ENCODE peak calls at places on chromosomes 11 and 22, in ten cellular contexts. U is NCI-H1436 treated with DMSO at 0.1 percent for 48 hours, K is fibroblast of the conjunctiva, V is HCT116, P is T1000, Y is ELR, N is HepG2, D is NCI-H524, Q is sigmoid colon, C is H4. F is an unnamed sample.

GRCh38 chr11:70267405-70267950 is 3.0 kb upstream of the PPFIA1 start:
- DNase-seq in U (no peak), K (no peak), V (no peak), P (no peak), Y (no peak), N (no peak), D (no peak), Q (no peak), C (no peak), F (no peak)

GRCh38 chr11:79493555-79494171 is 52.8 kb upstream of the TENM4 start:
- DNase-seq in U (peak), K (peak), V (peak), P (peak), Y (peak), N (peak), D (peak), Q (peak), C (peak), F (no peak)

GRCh38 chr11:58606930-58607714 is 15.3 kb upstream of the CNTF start:
- DNase-seq in U (no peak), K (no peak), V (no peak), P (no peak), Y (no peak), N (peak), D (no peak), Q (no peak), C (no peak), F (no peak)

GRCh38 chr11:102470257-102470656 is 17.7 kb upstream of the TMEM123 start:
- DNase-seq in U (no peak), K (no peak), V (no peak), P (no peak), Y (no peak), N (no peak), D (no peak), Q (no peak), C (no peak), F (no peak)

GRCh38 chr11:117915219-117915618 is 14.0 kb downstream of the TMPRSS13 start:
- DNase-seq in U (no peak), K (no peak), V (no peak), P (no peak), Y (no peak), N (no peak), D (no peak), Q (peak), C (no peak), F (no peak)

GRCh38 chr11:130131957-130132850 is 27.4 kb upstream of the ST14 start:
- DNase-seq in U (no peak), K (peak), V (peak), P (no peak), Y (peak), N (peak), D (peak), Q (no peak), C (peak), F (peak)

GRCh38 chr11:132234878-132235277 is 864.5 kb downstream of the NTM start:
- DNase-seq in U (no peak), K (no peak), V (no peak), P (no peak), Y (peak), N (no peak), D (no peak), Q (no peak), C (no peak), F (no peak)

GRCh38 chr11:83069441-83070043 is 2.2 kb downstream of the RAB30 start:
- DNase-seq in U (no peak), K (no peak), V (no peak), P (no peak), Y (no peak), N (no peak), D (peak), Q (no peak), C (no peak), F (no peak)

GRCh38 chr11:93736129-93736528 is 5.2 kb downstream of the TAF1D start:
- DNase-seq in U (no peak), K (no peak), V (no peak), P (no peak), Y (no peak), N (no peak), D (no peak), Q (no peak), C (no peak), F (no peak)

GRCh38 chr11:61273151-61274078 is 21.7 kb downstream of the VWCE start:
- DNase-seq in U (no peak), K (no peak), V (no peak), P (no peak), Y (no peak), N (no peak), D (no peak), Q (no peak), C (no peak), F (no peak)

GRCh38 chr11:105589346-105589745 is 20.5 kb upstream of the GRIA4 start:
- DNase-seq in U (no peak), K (no peak), V (no peak), P (no peak), Y (no peak), N (no peak), D (no peak), Q (no peak), C (no peak), F (no peak)

GRCh38 chr11:73268671-73269271 is 3.4 kb upstream of the P2RY6 start:
- DNase-seq in U (no peak), K (no peak), V (no peak), P (no peak), Y (no peak), N (no peak), D (no peak), Q (peak), C (no peak), F (no peak)

GRCh38 chr11:117026593-117027330 is 71.5 kb downstream of the SIK3 start:
- DNase-seq in U (no peak), K (peak), V (peak), P (no peak), Y (peak), N (no peak), D (no peak), Q (no peak), C (peak), F (no peak)

GRCh38 chr11:112277937-112278336 is 17.3 kb upstream of the PLET1 start:
- DNase-seq in U (no peak), K (no peak), V (no peak), P (no peak), Y (peak), N (peak), D (no peak), Q (no peak), C (no peak), F (no peak)

GRCh38 chr11:93498099-93499040 is 44.8 kb downstream of the SMCO4 start:
- DNase-seq in U (no peak), K (no peak), V (no peak), P (no peak), Y (peak), N (no peak), D (no peak), Q (no peak), C (peak), F (no peak)

GRCh38 chr11:109034341-109034696 is 369.4 kb downstream of the DDX10 start:
- DNase-seq in U (no peak), K (no peak), V (no peak), P (no peak), Y (peak), N (no peak), D (no peak), Q (no peak), C (no peak), F (no peak)

GRCh38 chr11:116698080-116698479 is 74.7 kb downstream of the BUD13 start:
- DNase-seq in U (no peak), K (no peak), V (no peak), P (no peak), Y (no peak), N (no peak), D (no peak), Q (no peak), C (no peak), F (no peak)

GRCh38 chr22:43433904-43434600 is 22.2 kb downstream of the MPPED1 start:
- DNase-seq in U (no peak), K (no peak), V (no peak), P (no peak), Y (no peak), N (no peak), D (no peak), Q (peak), C (no peak), F (no peak)

GRCh38 chr11:78395597-78395996 is 22.0 kb downstream of the GAB2 start:
- DNase-seq in U (no peak), K (no peak), V (no peak), P (no peak), Y (no peak), N (no peak), D (no peak), Q (no peak), C (no peak), F (no peak)

GRCh38 chr11:126440792-126441514 is 85.5 kb downstream of the ST3GAL4 start:
- DNase-seq in U (peak), K (peak), V (peak), P (peak), Y (peak), N (peak), D (peak), Q (peak), C (peak), F (peak)

GRCh38 chr22:24996420-24996952 is 44.0 kb downstream of the KIAA1671 start:
- DNase-seq in U (peak), K (peak), V (peak), P (peak), Y (peak), N (no peak), D (peak), Q (no peak), C (peak), F (no peak)

GRCh38 chr22:21026783-21027692 is 5.3 kb downstream of the SLC7A4 start:
- DNase-seq in U (no peak), K (no peak), V (no peak), P (no peak), Y (no peak), N (no peak), D (peak), Q (no peak), C (no peak), F (no peak)

GRCh38 chr22:18024276-18024939 is at the start of gene MICAL3:
- DNase-seq in U (no peak), K (no peak), V (peak), P (peak), Y (peak), N (no peak), D (peak), Q (peak), C (no peak), F (peak)

GRCh38 chr22:17130199-17130598 is 9.0 kb upstream of the TMEM121B start:
- DNase-seq in U (no peak), K (no peak), V (no peak), P (no peak), Y (peak), N (no peak), D (no peak), Q (peak), C (no peak), F (no peak)

GRCh38 chr11:134664447-134664846 is 252.4 kb upstream of the B3GAT1 start:
- DNase-seq in U (no peak), K (no peak), V (no peak), P (no peak), Y (no peak), N (no peak), D (no peak), Q (peak), C (no peak), F (no peak)

GRCh38 chr22:30863161-30863833 is 105.3 kb downstream of the MORC2 start:
- DNase-seq in U (no peak), K (no peak), V (no peak), P (no peak), Y (no peak), N (peak), D (no peak), Q (peak), C (no peak), F (no peak)

GRCh38 chr22:44549021-44549420 is 51.0 kb upstream of the RTL6 start:
- DNase-seq in U (no peak), K (no peak), V (no peak), P (no peak), Y (no peak), N (no peak), D (no peak), Q (no peak), C (no peak), F (no peak)

GRCh38 chr11:76977791-76978190 is 56.4 kb upstream of the B3GNT6 start:
- DNase-seq in U (no peak), K (no peak), V (no peak), P (no peak), Y (no peak), N (no peak), D (no peak), Q (no peak), C (no peak), F (no peak)

GRCh38 chr22:22959147-22959827 is 71.7 kb downstream of the IGLL5 start:
- DNase-seq in U (no peak), K (peak), V (peak), P (peak), Y (peak), N (peak), D (peak), Q (peak), C (peak), F (peak)

GRCh38 chr22:24208012-24208749 is 26.9 kb downstream of the SUSD2 start:
- DNase-seq in U (no peak), K (peak), V (peak), P (peak), Y (peak), N (peak), D (no peak), Q (peak), C (peak), F (no peak)

GRCh38 chr11:123145220-123145619 is 49.8 kb downstream of the CLMP start:
- DNase-seq in U (no peak), K (peak), V (peak), P (peak), Y (peak), N (peak), D (no peak), Q (no peak), C (peak), F (no peak)

GRCh38 chr22:42604403-42604802 is 10.3 kb downstream of the POLDIP3 start:
- DNase-seq in U (no peak), K (no peak), V (no peak), P (no peak), Y (no peak), N (no peak), D (no peak), Q (no peak), C (no peak), F (no peak)

GRCh38 chr11:120527111-120527748 is 15.7 kb downstream of the GRIK4 start:
- DNase-seq in U (no peak), K (no peak), V (no peak), P (no peak), Y (peak), N (no peak), D (peak), Q (no peak), C (no peak), F (no peak)

GRCh38 chr22:30877662-30878515 is 90.7 kb downstream of the MORC2 start:
- DNase-seq in U (no peak), K (no peak), V (no peak), P (no peak), Y (no peak), N (no peak), D (no peak), Q (peak), C (no peak), F (no peak)

GRCh38 chr11:86174101-86175046 is 70.2 kb upstream of the EED start:
- DNase-seq in U (no peak), K (peak), V (no peak), P (peak), Y (peak), N (peak), D (no peak), Q (peak), C (peak), F (peak)

F was measured in CD4-positive, CD25-positive, alpha-beta regulatory T cell.